ENCODE peak calls at places on chromosomes 1 and 21, in ten cellular contexts. B, E, A, W, M, U, Z, N, F and K are unnamed samples.
A peak's percentile ranks its signal among the peaks of the same experiment; 100 is the strongest.

GRCh38 chr1:216553040-216553439 is 129.8 kb upstream of the USH2A start:
- DNase-seq in U (no peak), W (no peak), N (no peak), F (no peak), Z (no peak), E (no peak), B (no peak), M (no peak), A (no peak), K (no peak)

GRCh38 chr1:226360106-226360746 is 47.7 kb downstream of the PARP1 start:
- DNase-seq in N (no peak), A (no peak), B (no peak), W (no peak), Z (no peak), M (no peak), F (no peak), E (peak; percentile 34), U (no peak), K (no peak)

GRCh38 chr1:64654519-64655341 is 90.1 kb upstream of the RAVER2 start:
- DNase-seq in W (no peak), U (peak; percentile 38), B (no peak), E (no peak), M (peak; percentile 48), Z (peak; percentile 50), F (no peak), N (peak; percentile 19), A (no peak), K (no peak)

GRCh38 chr1:68811806-68812205 is 314.9 kb upstream of the DEPDC1 start:
- DNase-seq in U (no peak), N (no peak), W (no peak), E (no peak), M (no peak), Z (no peak), B (no peak), A (peak; percentile 64), F (no peak), K (no peak)

GRCh38 chr1:87089823-87090222 is 175.4 kb downstream of the HS2ST1 start:
- DNase-seq in F (no peak), N (no peak), Z (no peak), A (no peak), M (no peak), W (no peak), B (no peak), E (no peak), U (no peak), K (no peak)

GRCh38 chr21:32749662-32750061 is 21.8 kb upstream of the SYNJ1 start:
- DNase-seq in A (no peak), F (no peak), Z (no peak), E (no peak), B (no peak), U (no peak), M (no peak), W (no peak), N (no peak), K (no peak)

GRCh38 chr1:224852901-224853568 is 76.4 kb upstream of the DNAH14 start:
- DNase-seq in A (no peak), M (peak; percentile 76), U (peak; percentile 63), N (peak; percentile 74), B (no peak), F (no peak), E (peak; percentile 11), Z (peak; percentile 62), W (no peak), K (peak; percentile 54)

GRCh38 chr1:44405041-44405803 is at the start of gene RNF220:
- DNase-seq in E (peak; percentile 49), A (peak; percentile 92), B (peak; percentile 33), Z (peak; percentile 68), W (peak; percentile 43), M (peak; percentile 76), F (peak; percentile 53), N (peak; percentile 50), U (peak; percentile 76), K (peak; percentile 12)

GRCh38 chr1:110647254-110647891 is 27.4 kb downstream of the KCNA3 start:
- DNase-seq in U (peak; percentile 38), E (no peak), N (peak; percentile 76), W (no peak), M (peak; percentile 83), A (no peak), B (no peak), F (no peak), Z (peak; percentile 46), K (no peak)

GRCh38 chr1:226697151-226697575 is 41.9 kb downstream of the ITPKB start:
- DNase-seq in N (peak; percentile 38), E (peak; percentile 60), W (peak; percentile 49), M (peak; percentile 67), A (no peak), Z (peak; percentile 34), F (no peak), U (peak; percentile 82), B (no peak), K (peak; percentile 87)

GRCh38 chr1:160884579-160884978 is 401 bp downstream of the ITLN1 start:
- DNase-seq in M (no peak), U (no peak), B (no peak), F (no peak), Z (no peak), N (no peak), A (no peak), E (no peak), W (no peak), K (no peak)
- TF ChIP-seq CTCF in M (no peak), U (peak; percentile 29), B (no peak), F (no peak), Z (no peak), N (peak; percentile 2), A (no peak), E (peak; percentile 37), W (peak; percentile 35), K (peak; percentile 21)

GRCh38 chr1:163813251-163813650 is 491.5 kb downstream of the NUF2 start:
- DNase-seq in M (no peak), W (no peak), E (no peak), Z (peak; percentile 21), B (no peak), A (no peak), U (no peak), N (no peak), F (no peak), K (no peak)
- H3K4me3 ChIP-seq in M (no peak overlapping the region), W (no peak overlapping the region), E (no peak overlapping the region), Z (no peak overlapping the region), B (no peak overlapping the region), A (no peak overlapping the region), U (no peak overlapping the region), N (no peak overlapping the region), F (no peak overlapping the region), K (no peak overlapping the region)

GRCh38 chr1:33738976-33739375 is 124.9 kb upstream of the HMGB4 start:
- DNase-seq in Z (no peak), F (no peak), A (no peak), E (no peak), U (no peak), M (no peak), B (no peak), N (no peak), W (no peak), K (no peak)

GRCh38 chr1:33742663-33743062 is 121.2 kb upstream of the HMGB4 start:
- DNase-seq in U (no peak), N (no peak), B (no peak), E (no peak), F (no peak), W (no peak), M (no peak), Z (no peak), A (no peak), K (no peak)

GRCh38 chr1:33741749-33742148 is 122.1 kb upstream of the HMGB4 start:
- DNase-seq in U (no peak), E (no peak), N (no peak), F (no peak), B (no peak), A (no peak), W (no peak), Z (no peak), M (no peak), K (no peak)

GRCh38 chr1:33738536-33738935 is 125.3 kb upstream of the HMGB4 start:
- DNase-seq in B (no peak), M (no peak), E (no peak), F (no peak), Z (no peak), A (no peak), N (no peak), W (no peak), U (no peak), K (no peak)

DNA sequence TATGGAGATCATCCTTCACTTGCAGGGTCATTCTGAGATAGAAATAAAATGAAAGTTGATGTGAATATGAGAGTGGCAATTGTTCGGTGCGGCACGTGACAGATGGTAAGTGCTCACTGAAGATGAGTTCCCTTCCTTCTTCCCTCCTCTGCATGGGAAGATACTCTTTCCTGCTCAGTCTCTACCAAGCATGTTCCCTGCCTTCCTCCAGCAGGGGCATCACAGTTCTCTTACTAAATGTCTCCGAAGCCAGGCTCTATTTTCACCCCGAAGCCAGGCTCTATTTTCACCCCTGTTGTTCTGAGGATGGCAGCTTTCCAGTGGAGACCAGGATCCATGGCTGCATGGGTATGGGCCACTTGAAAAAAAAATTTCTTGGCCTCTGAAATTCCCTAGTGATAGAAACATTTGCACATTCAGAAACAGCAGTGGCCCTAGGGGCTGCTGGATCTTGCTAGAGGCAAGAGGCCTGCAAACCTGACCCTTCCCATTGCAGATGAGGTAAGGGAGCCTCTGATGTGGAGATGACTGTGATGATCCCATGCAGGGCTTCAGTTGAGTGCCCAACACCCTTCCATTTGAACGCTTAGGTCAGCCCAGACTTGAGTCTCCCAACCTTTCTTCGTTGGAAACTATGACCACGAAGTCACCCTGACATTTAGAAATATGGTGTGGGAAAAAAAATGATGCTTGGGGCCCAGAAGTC is 123.7 kb upstream of the HMGB4 start:
- DNase-seq in M (no peak), Z (no peak), A (no peak), W (no peak), F (no peak), N (no peak), B (no peak), E (no peak), U (no peak), K (no peak)
- TF ChIP-seq CTCF in M (no peak), Z (no peak), A (no peak), W (no peak), F (no peak), N (no peak), B (no peak), E (no peak), U (no peak), K (peak; percentile 25)

GRCh38 chr1:165239873-165240272 is 116.6 kb downstream of the LMX1A start:
- DNase-seq in M (no peak), Z (no peak), A (no peak), U (no peak), F (no peak), B (no peak), W (no peak), E (no peak), N (no peak), K (no peak)

GRCh38 chr1:165235158-165235776 is 121.2 kb downstream of the LMX1A start:
- DNase-seq in M (no peak), U (no peak), A (no peak), E (no peak), W (no peak), N (no peak), Z (no peak), B (peak; percentile 10), F (no peak), K (no peak)

GRCh38 chr1:165240486-165240885 is 116.0 kb downstream of the LMX1A start:
- DNase-seq in A (no peak), W (no peak), F (no peak), U (no peak), N (no peak), M (no peak), B (no peak), E (no peak), Z (no peak), K (no peak)

GRCh38 chr1:165234149-165234548 is 122.4 kb downstream of the LMX1A start:
- DNase-seq in U (no peak), F (no peak), W (no peak), B (no peak), N (no peak), Z (no peak), E (no peak), M (no peak), A (no peak), K (no peak)

GRCh38 chr1:165235777-165236285 is 120.7 kb downstream of the LMX1A start:
- DNase-seq in N (no peak), E (no peak), A (no peak), F (no peak), W (no peak), B (peak; percentile 11), Z (no peak), M (peak; percentile 4), U (no peak), K (no peak)
- H3K4me3 ChIP-seq in N (no peak overlapping the region), E (no peak overlapping the region), A (peak overlapping the region; percentile 37), F (peak overlapping the region; percentile 60), W (no peak overlapping the region), B (peak overlapping the region; percentile 17), Z (no peak overlapping the region), M (peak overlapping the region; percentile 35), U (peak overlapping the region; percentile 19), K (peak overlapping the region; percentile 23)